ENCODE peak calls at places on chromosomes 5 and 9, in five cellular contexts. One of them, this sample, is unnamed.

GRCh38 chr9:1966725-1967366 is 48.3 kb upstream of the SMARCA2 start:
- DNase-seq in H1: no peak
- DNase-seq in GM12878: no peak
- DNase-seq in HepG2: no peak
- DNase-seq in K562: no peak
- DNase-seq in this sample: no peak

GRCh38 chr9:82903503-82903902 is 159.4 kb downstream of the RASEF start:
- DNase-seq in K562: no peak
- DNase-seq in H1: no peak
- DNase-seq in GM12878: no peak
- DNase-seq in HepG2: no peak
- DNase-seq in this sample: no peak

GRCh38 chr9:76690575-76691370 is 73.5 kb upstream of the PCA3 start:
- DNase-seq in GM12878: no peak
- DNase-seq in HepG2: no peak
- DNase-seq in K562: no peak
- DNase-seq in H1: peak; percentile 16
- DNase-seq in this sample: no peak

GRCh38 chr5:141608557-141608956 is 10.2 kb downstream of the DIAPH1 start:
- DNase-seq in K562: no peak
- DNase-seq in H1: no peak
- DNase-seq in GM12878: no peak
- DNase-seq in HepG2: peak; percentile 83
- DNase-seq in this sample: no peak

GRCh38 chr5:133682496-133682895 is 70.2 kb upstream of the FSTL4 start:
- DNase-seq in HepG2: no peak
- DNase-seq in H1: no peak
- DNase-seq in K562: no peak
- DNase-seq in GM12878: no peak
- DNase-seq in this sample: no peak

GRCh38 chr5:55530669-55531068 is 4.1 kb downstream of the PLPP1 start:
- DNase-seq in K562: no peak
- DNase-seq in HepG2: no peak
- DNase-seq in GM12878: no peak
- DNase-seq in H1: no peak
- DNase-seq in this sample: no peak

GRCh38 chr5:58133631-58134296 is 326.1 kb downstream of the PLK2 start:
- DNase-seq in H1: no peak
- DNase-seq in HepG2: no peak
- DNase-seq in GM12878: no peak
- DNase-seq in K562: no peak
- DNase-seq in this sample: no peak

GRCh38 chr9:32899181-32899580 is 102.2 kb downstream of the APTX start:
- DNase-seq in K562: peak; percentile 37
- DNase-seq in H1: no peak
- DNase-seq in HepG2: no peak
- DNase-seq in GM12878: no peak
- DNase-seq in this sample: no peak

GRCh38 chr5:15803280-15803679 is 303.3 kb downstream of the FBXL7 start:
- DNase-seq in H1: no peak
- DNase-seq in HepG2: no peak
- DNase-seq in K562: no peak
- DNase-seq in GM12878: no peak
- DNase-seq in this sample: no peak

GRCh38 chr5:72812483-72812882 is 4.0 kb upstream of the TNPO1 start:
- DNase-seq in GM12878: no peak
- DNase-seq in H1: no peak
- DNase-seq in K562: no peak
- DNase-seq in HepG2: no peak
- DNase-seq in this sample: no peak

GRCh38 chr5:72555871-72556270 is 48.7 kb upstream of the ZNF366 start:
- DNase-seq in K562: no peak
- DNase-seq in GM12878: no peak
- DNase-seq in H1: no peak
- DNase-seq in HepG2: no peak
- DNase-seq in this sample: no peak

GRCh38 chr9:123358181-123358894 is 2.3 kb downstream of the CRB2 start:
- DNase-seq in GM12878: no peak
- DNase-seq in K562: no peak
- DNase-seq in HepG2: no peak
- DNase-seq in H1: no peak
- DNase-seq in this sample: no peak

GRCh38 chr9:3508531-3509374 is 17.0 kb downstream of the RFX3 start:
- DNase-seq in HepG2: no peak
- DNase-seq in K562: no peak
- DNase-seq in GM12878: no peak
- DNase-seq in H1: no peak
- DNase-seq in this sample: no peak

GRCh38 chr5:83498585-83498984 is 27.0 kb downstream of the VCAN start:
- DNase-seq in K562: no peak
- DNase-seq in H1: no peak
- DNase-seq in HepG2: no peak
- DNase-seq in GM12878: no peak
- DNase-seq in this sample: no peak

DNA sequence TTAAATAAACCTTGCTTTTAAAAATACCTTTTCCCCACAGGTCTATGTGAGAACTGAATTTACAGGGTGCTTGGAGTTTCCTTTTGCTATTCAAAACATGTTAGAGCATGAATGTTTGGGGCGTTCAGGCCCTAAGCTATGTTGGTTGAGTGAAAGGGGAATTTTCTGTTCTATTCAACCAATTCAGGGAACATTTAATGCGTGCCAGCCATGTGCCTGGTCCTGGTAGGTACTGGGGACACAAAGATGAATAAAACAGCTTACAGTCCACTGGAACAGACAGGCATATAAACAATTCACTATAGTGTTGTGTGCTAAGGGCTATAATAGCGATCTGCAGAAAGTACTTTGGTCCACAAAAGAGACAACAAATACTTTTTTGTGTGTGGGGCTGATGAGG is 108.5 kb downstream of the ZSWIM6 start:
- DNase-seq in H1: no peak
- DNase-seq in K562: no peak
- DNase-seq in HepG2: no peak
- DNase-seq in GM12878: no peak
- DNase-seq in this sample: no peak
- TF ChIP-seq SRF in H1: no peak
- TF ChIP-seq SRF in K562: no peak
- TF ChIP-seq SRF in HepG2: no peak
- TF ChIP-seq SRF in GM12878: no peak
- TF ChIP-seq SRF in this sample: no peak

GRCh38 chr9:135803441-135803840 is 101.5 kb downstream of the KCNT1 start:
- DNase-seq in GM12878: no peak
- DNase-seq in H1: no peak
- DNase-seq in K562: no peak
- DNase-seq in HepG2: no peak
- DNase-seq in this sample: no peak
- TF ChIP-seq SRF in GM12878: no peak
- TF ChIP-seq SRF in H1: no peak
- TF ChIP-seq SRF in K562: no peak
- TF ChIP-seq SRF in HepG2: no peak
- TF ChIP-seq SRF in this sample: no peak

DNA sequence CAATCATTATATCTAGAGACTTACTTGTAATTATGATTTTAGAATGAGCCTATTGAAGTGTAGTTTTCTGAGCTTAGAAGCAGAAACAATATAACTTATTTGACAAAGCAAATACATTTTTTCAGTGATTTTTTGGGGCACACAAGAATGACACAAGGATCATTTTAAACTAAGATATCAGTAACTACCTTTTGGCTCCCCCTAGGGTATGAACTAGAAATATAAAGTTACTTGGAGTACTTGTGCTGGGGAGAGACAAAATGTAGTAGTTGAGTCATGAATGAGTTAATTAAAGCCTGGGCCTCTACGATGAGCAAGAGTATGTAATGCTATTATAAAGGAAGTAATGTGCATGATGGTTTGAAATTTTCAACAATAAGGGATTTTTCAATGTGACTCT is 1244.1 kb upstream of the ACO1 start:
- DNase-seq in K562: no peak
- DNase-seq in H1: no peak
- DNase-seq in HepG2: peak; percentile 6
- DNase-seq in GM12878: no peak
- DNase-seq in this sample: peak; percentile 12
- TF ChIP-seq SRF in K562: no peak
- TF ChIP-seq SRF in H1: no peak
- TF ChIP-seq SRF in HepG2: no peak
- TF ChIP-seq SRF in GM12878: no peak
- TF ChIP-seq SRF in this sample: no peak

GRCh38 chr9:93828331-93829097 is 126.6 kb downstream of the BARX1 start:
- DNase-seq in HepG2: no peak
- DNase-seq in GM12878: no peak
- DNase-seq in K562: no peak
- DNase-seq in H1: no peak
- DNase-seq in this sample: no peak
- TF ChIP-seq SRF in HepG2: no peak
- TF ChIP-seq SRF in GM12878: no peak
- TF ChIP-seq SRF in K562: no peak
- TF ChIP-seq SRF in H1: no peak
- TF ChIP-seq SRF in this sample: no peak

GRCh38 chr9:91431485-91431884 is 7.9 kb upstream of the NFIL3 start:
- DNase-seq in GM12878: no peak
- DNase-seq in K562: no peak
- DNase-seq in H1: no peak
- DNase-seq in HepG2: no peak
- DNase-seq in this sample: no peak

GRCh38 chr9:91429501-91429900 is 5.9 kb upstream of the NFIL3 start:
- DNase-seq in GM12878: no peak
- DNase-seq in H1: no peak
- DNase-seq in HepG2: no peak
- DNase-seq in K562: no peak
- DNase-seq in this sample: no peak

GRCh38 chr9:91428927-91429351 is 5.3 kb upstream of the NFIL3 start:
- DNase-seq in H1: no peak
- DNase-seq in HepG2: no peak
- DNase-seq in K562: no peak
- DNase-seq in GM12878: no peak
- DNase-seq in this sample: no peak

GRCh38 chr9:91436841-91437240 is 13.2 kb upstream of the NFIL3 start:
- DNase-seq in H1: no peak
- DNase-seq in K562: no peak
- DNase-seq in GM12878: no peak
- DNase-seq in HepG2: no peak
- DNase-seq in this sample: no peak

DNA sequence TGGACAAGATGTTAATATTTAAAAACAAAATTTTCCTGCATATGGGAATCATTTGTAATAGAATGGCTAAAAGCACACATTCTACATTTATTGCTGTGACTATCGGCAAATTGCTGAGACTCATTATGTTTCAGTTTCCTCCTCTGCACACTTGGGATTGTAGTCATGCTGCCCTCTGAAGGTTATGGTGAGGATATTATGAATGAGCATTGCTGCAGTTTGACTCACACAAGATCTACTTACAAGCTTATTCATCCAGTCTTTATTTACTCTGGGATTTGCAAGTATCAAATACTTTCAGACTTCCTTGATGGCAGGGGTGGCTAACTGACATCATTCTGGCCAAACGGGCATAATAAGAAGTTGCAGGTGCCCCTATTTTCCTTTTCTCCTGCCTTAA is 9.5 kb upstream of the NFIL3 start:
- DNase-seq in GM12878: no peak
- DNase-seq in HepG2: peak; percentile 71
- DNase-seq in K562: peak; percentile 29
- DNase-seq in H1: no peak
- DNase-seq in this sample: peak; percentile 78
- TF ChIP-seq SRF in GM12878: no peak
- TF ChIP-seq SRF in HepG2: no peak
- TF ChIP-seq SRF in K562: no peak
- TF ChIP-seq SRF in H1: no peak
- TF ChIP-seq SRF in this sample: peak; percentile 42

DNA sequence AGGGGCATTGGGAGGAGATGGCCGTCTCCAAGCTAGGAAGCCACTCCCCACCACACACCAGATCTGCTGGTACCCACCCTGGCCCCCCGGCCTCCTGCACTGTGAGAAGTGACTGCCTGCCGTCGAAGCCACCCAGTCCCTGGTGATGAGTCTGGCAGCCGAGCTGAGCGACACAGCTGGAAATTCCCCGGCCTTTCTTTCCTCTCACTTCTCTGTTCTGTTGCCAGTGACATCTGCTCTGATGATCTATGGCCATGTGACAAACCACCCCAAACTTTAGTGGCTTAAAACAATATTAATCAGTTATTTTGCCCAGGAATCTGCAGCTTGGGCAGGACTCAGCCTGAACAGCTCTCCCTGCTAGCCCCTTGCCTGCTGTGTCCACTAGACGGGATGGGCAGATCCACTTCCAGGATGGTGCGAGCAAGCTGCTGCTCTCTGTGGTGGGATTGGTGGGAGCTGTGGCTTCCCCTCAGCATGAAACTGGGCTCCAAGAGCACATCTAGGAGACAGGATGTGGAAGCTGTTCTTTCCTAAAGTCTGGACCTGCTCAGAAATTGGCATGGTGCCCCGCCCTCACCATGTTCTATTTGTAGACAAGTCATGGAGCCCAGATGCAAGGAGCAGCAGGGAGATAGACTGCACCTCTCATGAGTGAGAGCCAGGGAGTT is 211.2 kb downstream of the GADD45G start:
- DNase-seq in K562: no peak
- DNase-seq in HepG2: no peak
- DNase-seq in GM12878: peak; percentile 69
- DNase-seq in H1: no peak
- DNase-seq in this sample: no peak
- TF ChIP-seq SRF in K562: no peak
- TF ChIP-seq SRF in HepG2: no peak
- TF ChIP-seq SRF in GM12878: no peak
- TF ChIP-seq SRF in H1: no peak
- TF ChIP-seq SRF in this sample: no peak

DNA sequence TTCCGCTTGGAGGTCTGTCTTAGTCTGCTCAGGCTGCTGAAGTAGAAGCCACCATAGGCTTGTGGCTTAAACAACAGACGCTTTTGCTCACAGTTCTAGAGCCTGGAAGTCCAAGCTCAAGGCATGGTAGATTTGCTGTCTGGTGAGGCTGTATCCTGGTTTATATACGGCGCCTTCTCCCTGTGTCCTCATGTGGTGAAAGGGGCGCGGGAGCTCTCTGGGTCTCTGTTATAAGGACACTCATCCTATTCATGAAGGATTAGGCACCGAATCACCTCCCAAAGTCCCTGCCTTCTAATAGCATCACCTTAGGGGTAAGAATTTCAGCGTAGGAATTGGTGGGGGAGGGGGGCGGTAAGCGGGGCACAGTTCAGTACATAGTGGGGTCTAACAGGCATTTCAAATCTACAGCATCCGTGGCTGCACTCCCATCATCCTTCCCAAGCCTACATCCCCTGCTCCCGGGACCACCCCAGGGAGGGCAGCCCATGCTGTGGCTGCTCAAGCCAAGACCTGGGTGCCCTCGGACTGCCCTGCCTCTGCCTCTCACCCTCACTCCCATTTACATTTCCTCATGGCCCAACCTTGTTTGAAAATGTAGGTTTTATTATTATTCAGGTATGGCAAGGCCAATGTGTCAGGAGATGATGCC is 15.1 kb upstream of the LPCAT1 start:
- DNase-seq in K562: no peak
- DNase-seq in HepG2: no peak
- DNase-seq in H1: no peak
- DNase-seq in GM12878: no peak
- DNase-seq in this sample: no peak
- TF ChIP-seq SRF in K562: no peak
- TF ChIP-seq SRF in HepG2: no peak
- TF ChIP-seq SRF in H1: no peak
- TF ChIP-seq SRF in GM12878: no peak
- TF ChIP-seq SRF in this sample: no peak

This sample was measured in HCT116.